ENCODE peak calls at places on chromosomes 3 and 15, in eight cellular contexts. D is stimulated activated naive CD4-positive, alpha-beta T cell; V is caudate nucleus; G is choroid plexus epithelial cell; N is tibial nerve; P is GM12865; W is upper lobe of right lung; J is HS-5. R is an unnamed sample.

GRCh38 chr3:54853573-54854404 is 74.1 kb downstream of the LRTM1 start:
- DNase-seq in D (no peak), V (peak), G (peak), N (peak), P (peak), W (peak), J (no peak), R (peak)

GRCh38 chr15:57752426-57752825 is 45.9 kb downstream of the POLR2M start:
- DNase-seq in D (no peak), V (no peak), G (peak), N (no peak), P (no peak), W (no peak), J (no peak), R (no peak)

GRCh38 chr3:17424137-17424536 is 318.3 kb downstream of the TBC1D5 start:
- DNase-seq in D (no peak), V (no peak), G (no peak), N (no peak), P (peak), W (no peak), J (no peak), R (no peak)

GRCh38 chr3:125008766-125009165 is 47.0 kb downstream of the HEG1 start:
- DNase-seq in D (no peak), V (no peak), G (no peak), N (no peak), P (no peak), W (no peak), J (no peak), R (no peak)

GRCh38 chr15:55289573-55290360 is at the start of gene RAB27A:
- DNase-seq in D (peak), V (peak), G (peak), N (peak), P (peak), W (peak), J (no peak), R (peak)

GRCh38 chr15:80578871-80579270 is 116.2 kb upstream of the ABHD17C start:
- DNase-seq in D (no peak), V (no peak), G (no peak), N (no peak), P (no peak), W (peak), J (no peak), R (no peak)

GRCh38 chr15:74453925-74454763 is 6.8 kb downstream of the UBL7 start:
- DNase-seq in D (no peak), V (no peak), G (peak), N (no peak), P (no peak), W (no peak), J (no peak), R (no peak)

GRCh38 chr3:149487598-149488197 is 13.2 kb downstream of the TM4SF4 start:
- DNase-seq in D (no peak), V (no peak), G (no peak), N (no peak), P (peak), W (no peak), J (no peak), R (no peak)

GRCh38 chr15:85899927-85900326 is 105.2 kb upstream of the KLHL25 start:
- DNase-seq in D (no peak), V (peak), G (no peak), N (no peak), P (no peak), W (no peak), J (no peak), R (no peak)

GRCh38 chr15:40217166-40217785 is 21.6 kb upstream of the PAK6 start:
- DNase-seq in D (no peak), V (no peak), G (peak), N (no peak), P (peak), W (no peak), J (peak), R (no peak)

GRCh38 chr3:95394286-95394685 is 1331.4 kb downstream of the NSUN3 start:
- DNase-seq in D (no peak), V (no peak), G (no peak), N (no peak), P (no peak), W (no peak), J (no peak), R (no peak)

GRCh38 chr15:88799341-88799740 is 3.9 kb upstream of the ACAN start:
- DNase-seq in D (no peak), V (no peak), G (no peak), N (no peak), P (no peak), W (no peak), J (no peak), R (no peak)

GRCh38 chr3:13064964-13065363 is 8.3 kb downstream of the IQSEC1 start:
- DNase-seq in D (no peak), V (no peak), G (no peak), N (no peak), P (no peak), W (no peak), J (no peak), R (no peak)

GRCh38 chr3:75294124-75294523 is 370.0 kb upstream of the FRG2C start:
- DNase-seq in D (no peak), V (no peak), G (peak), N (no peak), P (peak), W (peak), J (no peak), R (peak)

GRCh38 chr15:25237291-25237978 is 201.4 kb downstream of the UBE3A start:
- DNase-seq in D (no peak), V (no peak), G (no peak), N (no peak), P (no peak), W (peak), J (no peak), R (no peak)

GRCh38 chr15:98597666-98598065 is 50.7 kb upstream of the IGF1R start:
- DNase-seq in D (no peak), V (no peak), G (no peak), N (no peak), P (no peak), W (no peak), J (no peak), R (peak)

GRCh38 chr15:60091150-60091549 is 87.0 kb downstream of the FOXB1 start:
- DNase-seq in D (no peak), V (no peak), G (peak), N (no peak), P (no peak), W (peak), J (peak), R (no peak)

GRCh38 chr15:27743638-27744037 is 355.5 kb downstream of the OCA2 start:
- DNase-seq in D (no peak), V (no peak), G (no peak), N (no peak), P (no peak), W (no peak), J (no peak), R (no peak)

GRCh38 chr3:4306091-4306490 is 2.9 kb downstream of the SETMAR start:
- DNase-seq in D (no peak), V (no peak), G (no peak), N (no peak), P (no peak), W (no peak), J (no peak), R (no peak)

GRCh38 chr3:19898725-19899124 is 35.3 kb downstream of the EFHB start:
- DNase-seq in D (no peak), V (no peak), G (peak), N (no peak), P (no peak), W (no peak), J (peak), R (no peak)

GRCh38 chr3:8413337-8413926 is 88.2 kb upstream of the LMCD1 start:
- DNase-seq in D (no peak), V (no peak), G (no peak), N (no peak), P (no peak), W (no peak), J (no peak), R (peak)

GRCh38 chr3:111733154-111733553 is 125.9 kb upstream of the PHLDB2 start:
- DNase-seq in D (no peak), V (no peak), G (no peak), N (no peak), P (no peak), W (no peak), J (no peak), R (no peak)

GRCh38 chr3:155313303-155313702 is 19.8 kb upstream of the STRIT1 start:
- DNase-seq in D (no peak), V (no peak), G (peak), N (no peak), P (no peak), W (no peak), J (no peak), R (no peak)

GRCh38 chr3:175046666-175047065 is 187.5 kb downstream of the NAALADL2 start:
- DNase-seq in D (no peak), V (no peak), G (peak), N (no peak), P (no peak), W (no peak), J (no peak), R (no peak)

GRCh38 chr15:81865850-81866537 is 179.8 kb downstream of the MEX3B start:
- DNase-seq in D (no peak), V (no peak), G (no peak), N (no peak), P (peak), W (no peak), J (no peak), R (no peak)

GRCh38 chr15:47991376-47991775 is 129.4 kb upstream of the SLC24A5 start:
- DNase-seq in D (no peak), V (no peak), G (peak), N (no peak), P (no peak), W (no peak), J (no peak), R (no peak)

GRCh38 chr3:186365202-186365974 is 3.4 kb upstream of the DGKG start:
- DNase-seq in D (no peak), V (no peak), G (no peak), N (no peak), P (no peak), W (no peak), J (no peak), R (peak)

GRCh38 chr3:9211155-9211950 is 38.1 kb downstream of the SRGAP3 start:
- DNase-seq in D (no peak), V (no peak), G (peak), N (no peak), P (no peak), W (no peak), J (peak), R (no peak)

GRCh38 chr3:126548556-126549466 is 9.9 kb downstream of the C3orf22 start:
- DNase-seq in D (no peak), V (no peak), G (peak), N (no peak), P (no peak), W (peak), J (no peak), R (peak)

GRCh38 chr3:35528728-35529127 is 110.6 kb upstream of the ARPP21 start:
- DNase-seq in D (no peak), V (no peak), G (peak), N (no peak), P (no peak), W (no peak), J (no peak), R (no peak)

GRCh38 chr3:196793224-196793623 is 53.6 kb downstream of the PAK2 start:
- DNase-seq in D (no peak), V (no peak), G (peak), N (no peak), P (no peak), W (no peak), J (peak), R (no peak)

GRCh38 chr15:40470423-40471104 is at the start of gene CHST14:
- DNase-seq in D (peak), V (peak), G (peak), N (peak), P (peak), W (peak), J (no peak), R (peak)

GRCh38 chr3:125141596-125142417 is 70.7 kb downstream of the SLC12A8 start:
- DNase-seq in D (peak), V (peak), G (peak), N (peak), P (peak), W (peak), J (no peak), R (no peak)

GRCh38 chr3:176776622-176777021 is 420.7 kb downstream of the TBL1XR1 start:
- DNase-seq in D (no peak), V (no peak), G (no peak), N (no peak), P (no peak), W (no peak), J (no peak), R (no peak)

GRCh38 chr3:13161021-13161759 is 88.0 kb upstream of the IQSEC1 start:
- DNase-seq in D (no peak), V (no peak), G (peak), N (no peak), P (no peak), W (peak), J (no peak), R (no peak)

GRCh38 chr3:170467560-170467959 is 48.9 kb downstream of the CLDN11 start:
- DNase-seq in D (no peak), V (no peak), G (no peak), N (no peak), P (no peak), W (no peak), J (no peak), R (no peak)

GRCh38 chr3:183884437-183885296 is at the start of gene PARL:
- DNase-seq in D (peak), V (peak), G (peak), N (peak), P (peak), W (peak), J (peak), R (peak)

GRCh38 chr15:25536801-25537310 is 98.0 kb upstream of the UBE3A start:
- DNase-seq in D (no peak), V (no peak), G (no peak), N (no peak), P (no peak), W (no peak), J (no peak), R (no peak)

GRCh38 chr15:96626936-96627577 is 296.6 kb downstream of the NR2F2 start:
- DNase-seq in D (no peak), V (no peak), G (no peak), N (no peak), P (no peak), W (no peak), J (no peak), R (no peak)

R was measured in right atrium auricular region.